ENCODE peak calls at places on chromosomes 3 and 15, in seven cellular contexts. One of them, this sample, is unnamed.

GRCh38 chr15:60708684-60709083 is 229.7 kb upstream of the ICE2 start:
- DNase-seq in neuronal stem cell: no peak
- DNase-seq in mesendoderm: no peak
- DNase-seq in H9: no peak
- DNase-seq in mesenchymal stem cell: peak
- DNase-seq in trophoblast cell: no peak
- DNase-seq in IMR-90: peak
- DNase-seq in this sample: no peak

GRCh38 chr15:69679623-69680228 is 227.1 kb downstream of the RPLP1 start:
- DNase-seq in neuronal stem cell: no peak
- DNase-seq in mesendoderm: no peak
- DNase-seq in H9: no peak
- DNase-seq in mesenchymal stem cell: no peak
- DNase-seq in trophoblast cell: no peak
- DNase-seq in IMR-90: no peak
- DNase-seq in this sample: no peak

GRCh38 chr15:66706225-66706732 is 4.2 kb downstream of the SMAD6 start:
- DNase-seq in neuronal stem cell: no peak
- DNase-seq in mesendoderm: peak
- DNase-seq in H9: no peak
- DNase-seq in mesenchymal stem cell: no peak
- DNase-seq in trophoblast cell: no peak
- DNase-seq in IMR-90: peak
- DNase-seq in this sample: no peak

GRCh38 chr3:148797822-148798221 is 29.8 kb upstream of the CPB1 start:
- DNase-seq in neuronal stem cell: no peak
- DNase-seq in mesendoderm: no peak
- DNase-seq in H9: no peak
- DNase-seq in mesenchymal stem cell: no peak
- DNase-seq in trophoblast cell: no peak
- DNase-seq in IMR-90: no peak
- DNase-seq in this sample: no peak

GRCh38 chr3:32759342-32759741 is 58.5 kb upstream of the TRIM71 start:
- DNase-seq in neuronal stem cell: no peak
- DNase-seq in mesendoderm: no peak
- DNase-seq in H9: no peak
- DNase-seq in mesenchymal stem cell: no peak
- DNase-seq in trophoblast cell: no peak
- DNase-seq in IMR-90: no peak
- DNase-seq in this sample: no peak

GRCh38 chr3:157067114-157067513 is 92.8 kb downstream of the CCNL1 start:
- DNase-seq in neuronal stem cell: no peak
- DNase-seq in mesendoderm: no peak
- DNase-seq in H9: no peak
- DNase-seq in mesenchymal stem cell: no peak
- DNase-seq in trophoblast cell: no peak
- DNase-seq in IMR-90: no peak
- DNase-seq in this sample: no peak

GRCh38 chr15:26224266-26224665 is 361.1 kb upstream of the ATP10A start:
- DNase-seq in neuronal stem cell: no peak
- DNase-seq in mesendoderm: no peak
- DNase-seq in H9: no peak
- DNase-seq in mesenchymal stem cell: no peak
- DNase-seq in trophoblast cell: no peak
- DNase-seq in IMR-90: no peak
- DNase-seq in this sample: no peak

GRCh38 chr3:163019260-163019659 is 1522.7 kb downstream of the OTOL1 start:
- DNase-seq in neuronal stem cell: no peak
- DNase-seq in mesendoderm: no peak
- DNase-seq in H9: no peak
- DNase-seq in mesenchymal stem cell: no peak
- DNase-seq in trophoblast cell: no peak
- DNase-seq in IMR-90: no peak
- DNase-seq in this sample: no peak

GRCh38 chr3:15492847-15493360 is 28.6 kb downstream of the COLQ start:
- DNase-seq in neuronal stem cell: no peak
- DNase-seq in mesendoderm: no peak
- DNase-seq in H9: no peak
- DNase-seq in mesenchymal stem cell: no peak
- DNase-seq in trophoblast cell: peak
- DNase-seq in IMR-90: no peak
- DNase-seq in this sample: no peak

GRCh38 chr3:12916159-12916558 is 74.8 kb upstream of the RPL32 start:
- DNase-seq in neuronal stem cell: no peak
- DNase-seq in mesendoderm: no peak
- DNase-seq in H9: no peak
- DNase-seq in mesenchymal stem cell: no peak
- DNase-seq in trophoblast cell: no peak
- DNase-seq in IMR-90: no peak
- DNase-seq in this sample: no peak

GRCh38 chr15:80835338-80835737 is 56.2 kb downstream of the CEMIP start:
- DNase-seq in neuronal stem cell: no peak
- DNase-seq in mesendoderm: peak
- DNase-seq in H9: peak
- DNase-seq in mesenchymal stem cell: no peak
- DNase-seq in trophoblast cell: peak
- DNase-seq in IMR-90: no peak
- DNase-seq in this sample: peak

GRCh38 chr3:193052294-193052693 is 134.6 kb upstream of the MB21D2 start:
- DNase-seq in neuronal stem cell: no peak
- DNase-seq in mesendoderm: no peak
- DNase-seq in H9: no peak
- DNase-seq in mesenchymal stem cell: no peak
- DNase-seq in trophoblast cell: no peak
- DNase-seq in IMR-90: no peak
- DNase-seq in this sample: no peak

GRCh38 chr3:177618873-177619771 is 421.8 kb upstream of the TBL1XR1 start:
- DNase-seq in neuronal stem cell: no peak
- DNase-seq in mesendoderm: no peak
- DNase-seq in H9: no peak
- DNase-seq in mesenchymal stem cell: no peak
- DNase-seq in trophoblast cell: no peak
- DNase-seq in IMR-90: peak
- DNase-seq in this sample: no peak

GRCh38 chr15:40789119-40789518 is 17.8 kb upstream of the ZFYVE19 start:
- DNase-seq in neuronal stem cell: no peak
- DNase-seq in mesendoderm: no peak
- DNase-seq in H9: no peak
- DNase-seq in mesenchymal stem cell: no peak
- DNase-seq in trophoblast cell: no peak
- DNase-seq in IMR-90: no peak
- DNase-seq in this sample: no peak

GRCh38 chr3:111739241-111739952 is 119.7 kb upstream of the PHLDB2 start:
- DNase-seq in neuronal stem cell: no peak
- DNase-seq in mesendoderm: no peak
- DNase-seq in H9: no peak
- DNase-seq in mesenchymal stem cell: peak
- DNase-seq in trophoblast cell: no peak
- DNase-seq in IMR-90: peak
- DNase-seq in this sample: no peak

GRCh38 chr15:66294157-66294931 is 976 bp downstream of the DIS3L start:
- DNase-seq in neuronal stem cell: peak
- DNase-seq in mesendoderm: peak
- DNase-seq in H9: peak
- DNase-seq in mesenchymal stem cell: peak
- DNase-seq in trophoblast cell: peak
- DNase-seq in IMR-90: peak
- DNase-seq in this sample: no peak

GRCh38 chr3:32945136-32945535 is 6.3 kb upstream of the CCR4 start:
- DNase-seq in neuronal stem cell: no peak
- DNase-seq in mesendoderm: no peak
- DNase-seq in H9: peak
- DNase-seq in mesenchymal stem cell: peak
- DNase-seq in trophoblast cell: peak
- DNase-seq in IMR-90: peak
- DNase-seq in this sample: no peak

GRCh38 chr15:25969886-25970285 is 106.8 kb upstream of the ATP10A start:
- DNase-seq in neuronal stem cell: no peak
- DNase-seq in mesendoderm: no peak
- DNase-seq in H9: no peak
- DNase-seq in mesenchymal stem cell: no peak
- DNase-seq in trophoblast cell: no peak
- DNase-seq in IMR-90: no peak
- DNase-seq in this sample: no peak

GRCh38 chr15:62109457-62109856 is 42.7 kb downstream of the C2CD4A start:
- DNase-seq in neuronal stem cell: no peak
- DNase-seq in mesendoderm: no peak
- DNase-seq in H9: no peak
- DNase-seq in mesenchymal stem cell: no peak
- DNase-seq in trophoblast cell: no peak
- DNase-seq in IMR-90: no peak
- DNase-seq in this sample: no peak

GRCh38 chr15:80159811-80160569 is 7.2 kb downstream of the FAH start:
- DNase-seq in neuronal stem cell: no peak
- DNase-seq in mesendoderm: no peak
- DNase-seq in H9: no peak
- DNase-seq in mesenchymal stem cell: peak
- DNase-seq in trophoblast cell: no peak
- DNase-seq in IMR-90: peak
- DNase-seq in this sample: no peak

GRCh38 chr3:69174871-69175737 is 52.7 kb upstream of the LMOD3 start:
- DNase-seq in neuronal stem cell: no peak
- DNase-seq in mesendoderm: no peak
- DNase-seq in H9: no peak
- DNase-seq in mesenchymal stem cell: peak
- DNase-seq in trophoblast cell: peak
- DNase-seq in IMR-90: no peak
- DNase-seq in this sample: no peak

DNA sequence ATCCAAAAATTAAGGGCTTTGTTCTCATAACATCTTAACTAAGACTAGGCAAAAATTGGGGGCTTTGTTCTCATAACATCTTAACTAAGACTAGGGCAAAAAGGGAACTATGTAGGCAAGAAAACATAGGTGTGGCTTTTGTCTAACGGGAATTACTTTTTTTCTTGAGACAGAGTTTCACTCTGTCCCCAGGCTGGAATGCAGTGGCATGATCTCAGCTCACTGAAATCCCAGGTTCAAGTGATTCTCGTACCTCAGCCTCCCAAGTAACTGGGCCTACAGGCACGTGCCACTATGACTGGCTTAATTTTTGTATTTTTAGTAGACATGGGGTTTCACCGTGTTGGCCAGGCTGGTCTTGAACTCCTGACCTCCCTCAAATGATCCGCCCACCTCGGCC is 49.8 kb upstream of the CSPG5 start:
- DNase-seq in neuronal stem cell: no peak
- DNase-seq in mesendoderm: peak
- DNase-seq in H9: no peak
- DNase-seq in mesenchymal stem cell: no peak
- DNase-seq in trophoblast cell: peak
- DNase-seq in IMR-90: no peak
- DNase-seq in this sample: no peak
- H2BK120ac ChIP-seq in neuronal stem cell: no peak
- H2BK120ac ChIP-seq in mesendoderm: no peak
- H2BK120ac ChIP-seq in H9: no peak
- H2BK120ac ChIP-seq in mesenchymal stem cell: no peak
- H2BK120ac ChIP-seq in trophoblast cell: no peak
- H2BK120ac ChIP-seq in IMR-90: no peak
- H2BK120ac ChIP-seq in this sample: no peak

GRCh38 chr3:159620873-159621272 is 367.8 kb upstream of the IL12A start:
- DNase-seq in neuronal stem cell: no peak
- DNase-seq in mesendoderm: no peak
- DNase-seq in H9: no peak
- DNase-seq in mesenchymal stem cell: peak
- DNase-seq in trophoblast cell: peak
- DNase-seq in IMR-90: peak
- DNase-seq in this sample: no peak
- H3K27ac ChIP-seq in neuronal stem cell: no peak
- H3K27ac ChIP-seq in mesendoderm: no peak
- H3K27ac ChIP-seq in H9: no peak
- H3K27ac ChIP-seq in mesenchymal stem cell: peak
- H3K27ac ChIP-seq in trophoblast cell: no peak
- H3K27ac ChIP-seq in IMR-90: no peak
- H3K27ac ChIP-seq in this sample: no peak

DNA sequence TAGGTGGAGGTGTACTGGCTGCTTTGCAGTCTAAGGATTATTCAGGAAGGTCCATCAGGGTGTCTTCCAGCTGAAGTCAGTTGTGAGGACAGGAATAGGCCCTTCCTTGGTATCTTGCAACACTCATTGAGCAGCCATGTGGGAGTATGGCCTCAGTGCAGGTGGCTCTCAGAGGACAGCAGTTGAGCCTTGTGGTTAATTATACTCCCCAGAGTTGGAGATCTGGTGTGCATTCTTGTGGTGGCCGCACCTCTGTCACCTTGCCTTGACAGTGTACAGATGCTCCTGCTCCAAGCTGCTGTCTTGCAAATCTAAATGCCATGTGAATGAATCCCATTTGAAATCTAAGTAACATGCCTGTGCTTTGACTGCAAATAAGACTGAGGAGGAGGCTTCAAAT is 339.9 kb upstream of the BCHE start:
- DNase-seq in neuronal stem cell: no peak
- DNase-seq in mesendoderm: no peak
- DNase-seq in H9: no peak
- DNase-seq in mesenchymal stem cell: peak
- DNase-seq in trophoblast cell: no peak
- DNase-seq in IMR-90: no peak
- DNase-seq in this sample: no peak
- H2BK120ac ChIP-seq in neuronal stem cell: no peak
- H2BK120ac ChIP-seq in mesendoderm: no peak
- H2BK120ac ChIP-seq in H9: no peak
- H2BK120ac ChIP-seq in mesenchymal stem cell: no peak
- H2BK120ac ChIP-seq in trophoblast cell: no peak
- H2BK120ac ChIP-seq in IMR-90: no peak
- H2BK120ac ChIP-seq in this sample: no peak

GRCh38 chr3:52090131-52090548 is 33.8 kb upstream of the DUSP7 start:
- DNase-seq in neuronal stem cell: no peak
- DNase-seq in mesendoderm: no peak
- DNase-seq in H9: no peak
- DNase-seq in mesenchymal stem cell: peak
- DNase-seq in trophoblast cell: peak
- DNase-seq in IMR-90: peak
- DNase-seq in this sample: no peak

GRCh38 chr3:52091566-52092290 is 35.4 kb upstream of the DUSP7 start:
- DNase-seq in neuronal stem cell: no peak
- DNase-seq in mesendoderm: no peak
- DNase-seq in H9: no peak
- DNase-seq in mesenchymal stem cell: peak
- DNase-seq in trophoblast cell: no peak
- DNase-seq in IMR-90: peak
- DNase-seq in this sample: no peak

GRCh38 chr3:52092291-52092660 is 35.9 kb upstream of the DUSP7 start:
- DNase-seq in neuronal stem cell: no peak
- DNase-seq in mesendoderm: no peak
- DNase-seq in H9: no peak
- DNase-seq in mesenchymal stem cell: no peak
- DNase-seq in trophoblast cell: no peak
- DNase-seq in IMR-90: no peak
- DNase-seq in this sample: no peak

GRCh38 chr3:52089691-52090090 is 33.3 kb upstream of the DUSP7 start:
- DNase-seq in neuronal stem cell: no peak
- DNase-seq in mesendoderm: no peak
- DNase-seq in H9: no peak
- DNase-seq in mesenchymal stem cell: no peak
- DNase-seq in trophoblast cell: no peak
- DNase-seq in IMR-90: no peak
- DNase-seq in this sample: no peak

GRCh38 chr3:52090620-52091468 is 34.5 kb upstream of the DUSP7 start:
- DNase-seq in neuronal stem cell: peak
- DNase-seq in mesendoderm: peak
- DNase-seq in H9: no peak
- DNase-seq in mesenchymal stem cell: peak
- DNase-seq in trophoblast cell: no peak
- DNase-seq in IMR-90: no peak
- DNase-seq in this sample: no peak
- H3K27ac ChIP-seq in neuronal stem cell: peak
- H3K27ac ChIP-seq in mesendoderm: no peak
- H3K27ac ChIP-seq in H9: no peak
- H3K27ac ChIP-seq in mesenchymal stem cell: peak
- H3K27ac ChIP-seq in trophoblast cell: peak
- H3K27ac ChIP-seq in IMR-90: peak
- H3K27ac ChIP-seq in this sample: no peak

GRCh38 chr3:126103121-126104027 is 19.4 kb upstream of the SLC41A3 start:
- DNase-seq in neuronal stem cell: no peak
- DNase-seq in mesendoderm: peak
- DNase-seq in H9: peak
- DNase-seq in mesenchymal stem cell: no peak
- DNase-seq in trophoblast cell: no peak
- DNase-seq in IMR-90: no peak
- DNase-seq in this sample: no peak
- H2BK120ac ChIP-seq in neuronal stem cell: no peak
- H2BK120ac ChIP-seq in mesendoderm: no peak
- H2BK120ac ChIP-seq in H9: no peak
- H2BK120ac ChIP-seq in mesenchymal stem cell: no peak
- H2BK120ac ChIP-seq in trophoblast cell: no peak
- H2BK120ac ChIP-seq in IMR-90: no peak
- H2BK120ac ChIP-seq in this sample: no peak